ENCODE peak calls at places on chromosome 17, in four cellular contexts. B is endothelial cell of umbilical vein, E is fibroblast of lung, V is HepG2. P is an unnamed sample.

GRCh38 chr17:50785942-50786570 is 18.7 kb upstream of the ANKRD40CL start:
- DNase-seq in V (no peak), B (no peak), E (peak; percentile 88), P (no peak)

GRCh38 chr17:16013943-16014407 is 14.4 kb downstream of the TTC19 start:
- DNase-seq in V (peak; percentile 57), E (peak; percentile 93), B (peak; percentile 95), P (peak; percentile 57)

GRCh38 chr17:68356520-68356919 is 65.2 kb downstream of the ARSG start:
- DNase-seq in V (no peak), E (no peak), B (no peak), P (no peak)

GRCh38 chr17:4247981-4248388 is 15.8 kb downstream of the ANKFY1 start:
- DNase-seq in E (no peak), V (peak; percentile 55), B (no peak), P (no peak)

GRCh38 chr17:75706042-75706728 is 15.1 kb upstream of the ITGB4 start:
- DNase-seq in V (no peak), B (no peak), E (no peak), P (no peak)

GRCh38 chr17:64020068-64020766 is at the start of gene ICAM2:
- DNase-seq in B (peak; percentile 71), E (no peak), V (no peak), P (no peak)

GRCh38 chr17:50209472-50210248 is 8.2 kb upstream of the COL1A1 start:
- DNase-seq in V (no peak), B (no peak), E (peak; percentile 100), P (peak; percentile 62)

GRCh38 chr17:43784068-43784467 is 3.8 kb downstream of the CFAP97D1 start:
- DNase-seq in B (no peak), E (no peak), V (no peak), P (peak; percentile 9)

GRCh38 chr17:17356149-17356930 is 53.2 kb downstream of the NT5M start:
- DNase-seq in E (peak; percentile 87), B (peak; percentile 82), V (peak; percentile 73), P (peak; percentile 87)

GRCh38 chr17:58414596-58414997 is 2.7 kb downstream of the RNF43 start:
- DNase-seq in E (no peak), V (peak; percentile 77), B (no peak), P (no peak)

GRCh38 chr17:68733241-68734176 is 132.3 kb upstream of the FAM20A start:
- DNase-seq in V (peak; percentile 83), B (peak; percentile 66), E (peak; percentile 33), P (peak; percentile 29)

GRCh38 chr17:38898812-38899348 is 26.5 kb upstream of the LASP1NB start:
- DNase-seq in V (no peak), E (no peak), B (peak; percentile 41), P (no peak)

GRCh38 chr17:2982854-2983636 is 80.4 kb downstream of the OR1D5 start:
- DNase-seq in V (no peak), B (no peak), E (peak; percentile 96), P (no peak)

GRCh38 chr17:78360371-78361226 is 722 bp upstream of the SOCS3 start:
- DNase-seq in V (peak; percentile 80), B (peak; percentile 84), E (peak; percentile 84), P (peak; percentile 87)

GRCh38 chr17:1487939-1488825 is 4.3 kb downstream of the MYO1C start:
- DNase-seq in V (peak; percentile 70), B (peak; percentile 80), E (peak; percentile 80), P (peak; percentile 86)

GRCh38 chr17:51761105-51761504 is 397.4 kb downstream of the CA10 start:
- DNase-seq in E (no peak), V (no peak), B (no peak), P (no peak)

GRCh38 chr17:38893113-38893512 is 23.3 kb downstream of the LASP1 start:
- DNase-seq in E (no peak), V (no peak), B (no peak), P (no peak)

GRCh38 chr17:21177854-21178600 is 35.9 kb downstream of the TMEM11 start:
- DNase-seq in E (no peak), B (no peak), V (no peak), P (no peak)

GRCh38 chr17:46982577-46982976 is 3.5 kb upstream of the RPRML start:
- DNase-seq in E (no peak), B (no peak), V (peak; percentile 29), P (no peak)

GRCh38 chr17:11644265-11645212 is 46.3 kb downstream of the DNAH9 start:
- DNase-seq in E (peak; percentile 47), V (peak; percentile 73), B (peak; percentile 2), P (peak; percentile 94)

GRCh38 chr17:47300718-47301117 is 23.0 kb upstream of the EFCAB13 start:
- DNase-seq in E (no peak), B (no peak), V (no peak), P (no peak)

GRCh38 chr17:49616086-49616485 is 40.4 kb downstream of the NXPH3 start:
- DNase-seq in E (no peak), B (no peak), V (no peak), P (no peak)

GRCh38 chr17:1643293-1643998 is 2.1 kb downstream of the SCARF1 start:
- DNase-seq in V (no peak), E (no peak), B (no peak), P (peak; percentile 59)

GRCh38 chr17:5892897-5893656 is 177.1 kb upstream of the WSCD1 start:
- DNase-seq in E (no peak), V (no peak), B (no peak), P (no peak)

GRCh38 chr17:50527155-50527762 is 5.3 kb upstream of the EPN3 start:
- DNase-seq in E (no peak), V (no peak), B (no peak), P (no peak)

GRCh38 chr17:75755205-75755901 is 9.6 kb downstream of the GALK1 start:
- DNase-seq in V (no peak), B (no peak), E (no peak), P (no peak)

DNA sequence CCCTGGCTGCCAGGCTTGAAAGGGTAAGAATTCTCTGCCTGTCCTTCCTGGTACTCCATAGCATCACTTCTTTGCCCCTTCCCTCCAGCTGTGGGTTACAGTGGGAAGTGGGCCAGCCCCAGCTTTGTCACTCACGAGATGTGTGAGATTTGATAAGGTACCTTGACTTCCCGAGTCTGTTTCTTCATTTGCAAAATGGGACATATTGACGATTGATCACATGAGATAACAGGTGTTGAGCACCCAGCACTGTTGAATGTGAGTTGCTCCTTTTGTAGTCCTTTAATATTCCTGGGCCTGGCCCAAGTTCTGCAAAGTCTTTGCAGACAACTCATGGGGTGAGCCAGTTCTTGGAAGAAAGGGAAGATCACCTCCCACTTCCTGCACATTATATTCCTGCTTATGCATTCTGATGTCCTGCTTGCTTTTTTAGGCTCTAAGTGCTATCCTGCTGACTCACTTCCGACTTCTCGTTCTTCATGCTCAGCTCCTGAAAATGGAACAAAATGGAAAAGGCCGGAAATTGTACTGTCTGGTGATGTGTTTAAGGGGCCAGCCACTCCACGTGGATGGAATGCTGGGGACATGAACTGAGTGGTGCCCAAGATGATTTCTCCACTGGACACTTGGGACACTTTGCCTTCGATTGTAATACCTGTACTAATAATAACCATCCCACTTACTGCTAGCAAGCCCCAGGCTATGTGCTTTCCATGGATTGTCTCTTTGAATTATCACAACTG is 8.3 kb upstream of the NLK start:
- DNase-seq in B (peak; percentile 80), V (no peak), E (peak; percentile 40), P (peak; percentile 98)
- TF ChIP-seq CTCF in B (no peak), V (no peak), E (no peak), P (no peak)

DNA sequence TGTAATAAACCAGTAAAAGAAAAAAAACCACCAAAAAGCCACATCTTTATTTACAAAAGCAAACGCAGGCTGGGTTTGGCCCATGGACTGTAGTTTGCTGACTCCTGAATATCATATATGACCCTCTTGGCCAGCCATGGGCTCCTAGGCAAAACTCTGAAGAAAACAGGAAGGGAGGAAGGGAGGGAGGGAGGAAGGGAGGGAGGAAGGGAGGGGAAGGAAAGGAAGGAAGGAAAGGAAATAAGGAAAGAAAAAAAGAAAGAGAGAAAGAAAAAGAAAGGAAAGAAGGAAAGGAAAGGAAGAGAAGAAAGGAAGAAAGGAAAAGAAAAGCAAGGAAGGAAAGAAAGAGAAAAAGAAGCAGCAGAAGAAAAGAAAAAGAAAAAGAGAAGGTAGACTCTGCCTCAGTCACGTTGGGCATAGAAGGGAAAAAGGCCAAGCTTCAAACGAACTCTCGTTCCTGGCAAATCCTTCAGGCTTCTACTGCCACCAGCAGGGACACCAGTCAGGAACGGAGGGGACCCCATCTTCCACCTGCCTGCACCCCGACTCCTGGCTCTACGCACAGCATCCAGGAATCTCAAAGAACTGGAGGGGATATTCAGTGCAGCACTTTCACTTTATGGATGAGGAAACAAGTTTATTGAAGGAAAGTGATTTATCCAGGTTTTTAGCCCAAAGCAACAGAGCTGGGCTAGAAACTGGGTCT is 22.1 kb downstream of the CDC42EP4 start:
- DNase-seq in E (no peak), V (no peak), B (no peak), P (no peak)
- H3K4me1 ChIP-seq in E (peaks cover 45% of the 10 kb centered on the region), V (peaks cover 79% of the 10 kb centered on the region), B (peaks cover 25% of the 10 kb centered on the region), P (no peaks in the 10 kb centered on the region)

DNA sequence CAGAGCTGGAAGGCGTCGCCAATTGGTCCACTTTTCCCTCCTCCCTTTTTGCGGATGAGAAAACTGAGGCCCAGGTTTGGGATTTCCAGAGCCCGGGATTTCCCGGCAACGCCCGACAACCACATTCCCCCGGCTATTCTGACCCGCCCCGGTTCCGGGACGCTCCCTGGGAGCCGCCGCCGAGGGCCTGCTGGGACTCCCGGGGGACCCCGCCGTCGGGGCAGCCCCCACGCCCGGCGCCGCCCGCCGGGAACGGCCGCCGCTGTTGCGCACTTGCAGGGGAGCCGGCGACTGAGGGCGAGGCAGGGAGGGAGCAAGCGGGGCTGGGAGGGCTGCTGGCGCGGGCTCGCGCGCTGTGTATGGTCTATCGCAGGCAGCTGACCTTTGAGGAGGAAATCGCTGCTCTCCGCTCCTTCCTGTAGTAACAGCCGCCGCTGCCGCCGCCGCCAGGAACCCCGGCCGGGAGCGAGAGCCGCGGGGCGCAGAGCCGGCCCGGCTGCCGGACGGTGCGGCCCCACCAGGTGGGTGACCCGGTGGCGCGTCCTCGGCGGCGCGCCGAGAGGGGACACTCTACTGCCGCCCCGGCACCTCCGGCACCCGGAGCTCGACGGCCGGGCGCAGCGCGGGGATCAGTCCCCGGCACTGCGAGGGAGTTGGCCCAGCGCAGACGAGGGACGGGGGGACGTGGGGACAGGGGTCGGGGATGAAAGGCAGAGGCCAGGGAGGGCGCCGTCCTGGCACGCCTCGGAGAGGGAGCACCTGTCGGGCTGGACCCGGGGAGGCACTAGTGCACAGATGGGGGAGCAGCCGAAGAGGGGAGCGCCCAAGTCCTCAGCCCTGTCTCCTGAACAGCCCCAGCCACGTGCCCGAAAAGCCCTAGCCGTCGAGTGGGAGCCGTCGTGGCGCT is at the start of gene STAT5A:
- DNase-seq in B (peak; percentile 88), V (peak; percentile 40), E (peak; percentile 82), P (peak; percentile 17)
- TF ChIP-seq EZH2 in B (no peak), V (no peak), E (no peak), P (no peak)

DNA sequence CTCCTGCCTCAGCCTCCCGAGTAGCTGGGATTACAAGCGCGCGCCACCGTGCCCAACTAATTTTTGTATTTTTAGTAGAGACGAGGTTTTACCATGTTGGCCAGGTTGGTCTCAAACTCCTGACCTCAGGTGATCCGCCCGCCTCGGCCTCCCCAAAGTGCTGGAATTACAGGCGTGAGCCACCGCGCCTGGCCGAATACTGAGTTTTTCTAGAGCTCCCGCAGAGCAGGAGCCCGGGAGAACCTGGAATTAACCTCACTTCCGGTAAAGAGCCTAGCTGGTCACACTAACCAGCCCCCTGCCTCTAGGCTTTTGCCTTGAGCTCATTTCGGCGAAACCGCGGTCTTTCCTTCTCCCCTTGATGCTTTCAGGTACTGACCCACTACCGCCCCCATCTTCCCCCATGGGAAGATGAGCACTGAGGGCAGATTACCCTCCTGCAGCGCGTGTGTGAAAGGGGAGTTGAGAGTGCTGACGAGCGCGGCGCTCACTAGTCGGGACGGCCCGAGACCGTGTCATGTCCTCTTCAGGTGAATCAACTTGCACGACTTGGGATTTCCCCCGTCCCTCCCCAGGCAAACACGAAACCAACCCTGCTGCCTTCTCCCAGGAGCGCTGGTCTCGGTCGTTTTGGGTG is 743 bp upstream of the NEK8 start:
- DNase-seq in E (no peak), B (peak; percentile 50), V (peak; percentile 85), P (peak; percentile 69)
- TF ChIP-seq CTCF in E (no peak), B (peak; percentile 13), V (peak; percentile 63), P (peak; percentile 44)